ENCODE peak calls at places on chromosomes 7 and 10, in six cellular contexts. V is CD4-positive, CD25-positive, alpha-beta regulatory T cell; F is stomach; K is GM12865; W is adrenal gland; O is epithelial cell of proximal tubule. U is an unnamed sample.

GRCh38 chr7:78395298-78396120 is 596.9 kb downstream of the PHTF2 start:
- DNase-seq in V (no peak), F (no peak), K (no peak), W (no peak), O (no peak), U (no peak)

GRCh38 chr7:94396044-94396443 is 1.3 kb downstream of the COL1A2 start:
- DNase-seq in V (no peak), F (no peak), K (no peak), W (no peak), O (no peak), U (no peak)

GRCh38 chr7:106064329-106064728 is 47.8 kb downstream of the SYPL1 start:
- DNase-seq in V (no peak), F (no peak), K (no peak), W (no peak), O (no peak), U (peak; percentile 26)

GRCh38 chr10:110524864-110525242 is 27.1 kb downstream of the DUSP5 start:
- DNase-seq in V (no peak), F (no peak), K (no peak), W (no peak), O (no peak), U (no peak)

GRCh38 chr7:50356212-50356944 is 51.9 kb downstream of the IKZF1 start:
- DNase-seq in V (no peak), F (no peak), K (no peak), W (peak; percentile 56), O (no peak), U (no peak)

GRCh38 chr10:24513155-24513554 is 210.5 kb downstream of the ARHGAP21 start:
- DNase-seq in V (no peak), F (no peak), K (peak; percentile 17), W (peak; percentile 19), O (no peak), U (no peak)

GRCh38 chr10:1257226-1257625 is 201.0 kb downstream of the WDR37 start:
- DNase-seq in V (no peak), F (no peak), K (no peak), W (no peak), O (no peak), U (no peak)

GRCh38 chr7:111942450-111943081 is 263.6 kb downstream of the DOCK4 start:
- DNase-seq in V (no peak), F (no peak), K (no peak), W (no peak), O (no peak), U (no peak)

GRCh38 chr7:37248396-37248836 is 200.2 kb downstream of the ELMO1 start:
- DNase-seq in V (no peak), F (no peak), K (no peak), W (peak; percentile 6), O (no peak), U (peak; percentile 50)

GRCh38 chr7:135791543-135792120 is 43.0 kb upstream of the FAM180A start:
- DNase-seq in V (no peak), F (no peak), K (no peak), W (no peak), O (no peak), U (no peak)

GRCh38 chr10:100858258-100858657 is 54.5 kb upstream of the SLF2 start:
- DNase-seq in V (no peak), F (no peak), K (no peak), W (no peak), O (no peak), U (no peak)
- H3K4me3 ChIP-seq in V (no peak overlapping the region), F (no peak overlapping the region), K (no peak overlapping the region), W (no peak overlapping the region), O (no peak overlapping the region), U (no peak overlapping the region)

GRCh38 chr10:132320776-132321469 is 11.1 kb upstream of the LRRC27 start:
- DNase-seq in V (no peak), F (no peak), K (no peak), W (no peak), O (no peak), U (no peak)
- H3K4me3 ChIP-seq in V (no peak overlapping the region), F (no peak overlapping the region), K (no peak overlapping the region), W (no peak overlapping the region), O (no peak overlapping the region), U (no peak overlapping the region)

DNA sequence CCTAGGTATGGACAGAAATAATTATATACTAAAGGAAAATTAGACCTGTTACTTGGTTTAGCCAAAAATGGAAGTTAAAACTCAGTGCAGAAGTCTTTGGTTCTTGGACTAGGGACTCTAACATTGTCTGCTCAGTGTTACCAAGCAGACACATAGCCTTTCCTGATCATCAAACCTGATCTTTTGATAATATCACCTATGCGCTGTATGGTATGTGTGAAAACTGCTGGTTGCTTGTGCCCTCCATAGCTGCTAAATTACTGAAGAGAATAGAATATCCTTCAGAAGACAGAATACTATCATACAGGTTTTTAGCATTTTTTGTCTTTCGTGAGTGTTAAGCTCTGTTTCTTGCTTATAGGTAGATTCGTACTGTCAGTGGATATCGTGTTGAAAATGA is 68.7 kb downstream of the ST7 start:
- DNase-seq in V (no peak), F (no peak), K (no peak), W (no peak), O (no peak), U (no peak)
- H3K4me3 ChIP-seq in V (no peak overlapping the region), F (no peak overlapping the region), K (no peak overlapping the region), W (no peak overlapping the region), O (no peak overlapping the region), U (no peak overlapping the region)

GRCh38 chr10:17439552-17439951 is 14.8 kb downstream of the ST8SIA6 start:
- DNase-seq in V (no peak), F (no peak), K (no peak), W (no peak), O (no peak), U (no peak)

GRCh38 chr10:17438583-17438982 is 15.8 kb downstream of the ST8SIA6 start:
- DNase-seq in V (no peak), F (no peak), K (no peak), W (no peak), O (no peak), U (no peak)

GRCh38 chr10:17450024-17450423 is 4.4 kb downstream of the ST8SIA6 start:
- DNase-seq in V (no peak), F (no peak), K (no peak), W (no peak), O (no peak), U (no peak)

GRCh38 chr10:17445400-17445998 is 8.9 kb downstream of the ST8SIA6 start:
- DNase-seq in V (no peak), F (no peak), K (no peak), W (no peak), O (no peak), U (no peak)

GRCh38 chr10:17444062-17444714 is 10.2 kb downstream of the ST8SIA6 start:
- DNase-seq in V (peak; percentile 44), F (no peak), K (peak; percentile 71), W (no peak), O (no peak), U (no peak)
- H3K4me3 ChIP-seq in V (peak overlapping the region; percentile 63), F (no peak overlapping the region), K (no peak overlapping the region), W (no peak overlapping the region), O (no peak overlapping the region), U (no peak overlapping the region)

DNA sequence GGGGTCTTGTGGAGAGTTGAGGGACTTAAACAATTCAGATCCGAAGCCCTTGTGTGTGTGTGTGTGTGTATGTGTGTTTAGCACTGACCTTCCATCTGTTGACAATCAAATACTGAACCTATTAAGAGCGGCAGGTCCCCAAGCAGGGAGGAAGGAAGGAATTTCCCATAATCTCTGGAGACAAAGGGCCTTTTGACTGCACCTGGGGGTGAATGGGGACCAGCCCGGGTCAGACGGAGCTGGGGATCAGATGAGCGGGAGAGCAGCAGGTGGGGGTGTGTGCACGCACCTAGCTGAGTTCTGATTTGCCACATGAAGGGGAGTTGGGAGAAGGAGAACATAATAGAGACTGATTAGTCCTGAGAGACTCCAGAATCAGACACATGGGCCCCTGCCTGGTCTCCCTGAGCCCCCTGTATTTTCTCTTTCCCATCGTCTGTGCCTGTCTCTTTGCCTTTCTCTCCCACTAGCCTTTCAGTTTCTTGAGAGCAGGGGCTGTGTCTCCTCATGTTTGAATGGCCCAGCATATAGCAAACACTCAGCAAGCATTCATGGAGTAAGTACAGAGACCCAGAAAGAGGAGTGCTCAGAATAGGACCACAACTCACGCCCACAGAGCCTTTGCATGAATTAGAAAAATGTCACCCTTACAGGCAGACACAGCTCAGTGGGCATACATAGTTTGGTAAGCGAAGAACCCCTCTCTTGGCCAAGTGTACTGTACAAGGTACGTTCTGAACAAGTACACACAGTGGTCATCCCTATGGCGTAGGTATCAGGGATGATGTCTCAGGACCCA is 288.3 kb upstream of the HABP2 start:
- DNase-seq in V (no peak), F (no peak), K (no peak), W (no peak), O (no peak), U (peak; percentile 57)
- H3K4me3 ChIP-seq in V (no peak overlapping the region), F (no peak overlapping the region), K (no peak overlapping the region), W (no peak overlapping the region), O (no peak overlapping the region), U (no peak overlapping the region)

GRCh38 chr7:149226840-149227494 is 12.5 kb upstream of the ZNF212 start:
- DNase-seq in V (no peak), F (no peak), K (no peak), W (peak; percentile 59), O (no peak), U (no peak)
- H3K4me3 ChIP-seq in V (no peak overlapping the region), F (no peak overlapping the region), K (no peak overlapping the region), W (no peak overlapping the region), O (no peak overlapping the region), U (no peak overlapping the region)

DNA sequence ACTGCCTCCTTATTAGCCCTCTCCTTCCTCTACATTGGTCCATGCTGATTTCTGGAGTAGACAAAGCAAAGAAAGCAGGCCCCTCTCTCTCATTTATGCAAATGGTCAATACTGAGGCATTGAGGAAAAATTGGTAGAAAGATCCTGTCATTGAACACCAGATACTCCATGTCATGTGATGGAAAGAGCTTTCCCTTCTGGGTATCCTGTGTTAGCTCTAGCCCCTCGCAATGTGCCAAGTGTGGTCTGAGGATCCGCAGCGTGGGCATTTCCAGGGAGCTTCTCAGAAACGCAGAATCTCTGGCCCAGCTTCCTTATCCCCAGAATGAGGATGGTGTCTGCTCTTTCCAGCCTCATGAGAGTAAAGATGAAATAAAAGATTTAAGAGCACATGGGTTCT is 159.1 kb downstream of the CREB5 start:
- DNase-seq in V (no peak), F (no peak), K (no peak), W (no peak), O (no peak), U (no peak)
- H3K4me3 ChIP-seq in V (no peak overlapping the region), F (no peak overlapping the region), K (peak overlapping the region; percentile 58), W (no peak overlapping the region), O (no peak overlapping the region), U (no peak overlapping the region)

GRCh38 chr10:100744136-100744979 is 1.0 kb upstream of the PAX2 start:
- DNase-seq in V (no peak), F (no peak), K (peak; percentile 14), W (no peak), O (no peak), U (peak; percentile 77)
- H3K4me3 ChIP-seq in V (no peak overlapping the region), F (peak overlapping the region; percentile 51), K (no peak overlapping the region), W (peak overlapping the region; percentile 41), O (peak overlapping the region; percentile 70), U (peak overlapping the region; percentile 12)

GRCh38 chr10:132408367-132408781 is 11.4 kb downstream of the PWWP2B start:
- DNase-seq in V (no peak), F (no peak), K (no peak), W (peak; percentile 73), O (no peak), U (peak; percentile 92)
- H3K4me3 ChIP-seq in V (no peak overlapping the region), F (peak overlapping the region; percentile 33), K (no peak overlapping the region), W (peak overlapping the region; percentile 46), O (no peak overlapping the region), U (no peak overlapping the region)